ENCODE peak calls at places on chromosomes 6 and 20, in four cellular contexts. N, E, S and V are unnamed samples.

GRCh38 chr20:9093203-9093962 is 24.5 kb downstream of the PLCB4 start:
- DNase-seq in E (no peak), S (no peak), N (no peak), V (no peak)

GRCh38 chr6:163941471-163941980 is 527.0 kb downstream of the QKI start:
- DNase-seq in N (no peak), S (no peak), E (no peak), V (no peak)

GRCh38 chr6:170031096-170031471 is 259.8 kb downstream of the DLL1 start:
- DNase-seq in E (no peak), S (no peak), N (no peak), V (peak; percentile 4)

GRCh38 chr6:57147401-57147800 is 24.7 kb upstream of the BAG2 start:
- DNase-seq in E (no peak), N (no peak), S (no peak), V (no peak)

GRCh38 chr20:37290158-37290810 is 829 bp downstream of the MANBAL start:
- DNase-seq in S (no peak), N (no peak), E (no peak), V (no peak)

GRCh38 chr6:49551126-49551865 is 828 bp downstream of the C6orf141 start:
- DNase-seq in S (no peak), E (no peak), N (peak; percentile 14), V (peak; percentile 38)

GRCh38 chr6:29777319-29777718 is 50.3 kb upstream of the HLA-G start:
- DNase-seq in E (no peak), S (no peak), N (no peak), V (no peak)

GRCh38 chr20:43949741-43950618 is 35.3 kb downstream of the TOX2 start:
- DNase-seq in N (no peak), S (no peak), E (peak; percentile 23), V (no peak)

GRCh38 chr6:87830834-87831374 is 128.9 kb upstream of the AKIRIN2 start:
- DNase-seq in S (no peak), N (no peak), E (no peak), V (no peak)

GRCh38 chr6:127302728-127303675 is 36.3 kb downstream of the RNF146 start:
- DNase-seq in S (peak; percentile 25), E (peak; percentile 34), N (peak; percentile 44), V (no peak)

GRCh38 chr6:82072113-82072512 is 175.4 kb downstream of the IBTK start:
- DNase-seq in N (no peak), E (no peak), S (no peak), V (no peak)

GRCh38 chr6:79188885-79189505 is 45.5 kb downstream of the HMGN3 start:
- DNase-seq in N (no peak), E (no peak), S (no peak), V (no peak)

GRCh38 chr6:153804755-153805330 is 234.2 kb upstream of the OPRM1 start:
- DNase-seq in N (no peak), E (no peak), S (no peak), V (no peak)

GRCh38 chr6:117555262-117555849 is 47.0 kb downstream of the GOPC start:
- DNase-seq in S (no peak), N (no peak), E (no peak), V (no peak)

DNA sequence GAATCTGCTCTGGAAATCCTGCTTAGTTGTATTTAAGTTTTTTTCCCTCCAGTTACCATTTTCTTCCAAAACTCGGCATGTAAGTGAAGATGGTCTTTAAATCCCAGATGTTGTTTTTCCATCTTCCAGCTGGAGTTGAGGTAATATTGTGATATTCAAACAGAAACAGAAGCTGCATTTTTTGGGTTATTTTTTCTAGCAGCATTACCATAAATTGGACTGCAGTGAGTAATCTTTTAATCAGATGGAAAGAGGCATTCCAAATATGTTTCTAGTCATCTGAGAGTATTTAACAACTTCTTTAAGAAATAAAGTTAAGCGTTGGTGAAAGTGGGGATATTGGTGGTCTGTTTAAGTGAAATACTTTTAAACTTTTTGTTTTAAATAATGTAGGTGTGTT is 90.9 kb downstream of the TXNDC5 start:
- DNase-seq in S (no peak), E (no peak), N (no peak), V (no peak)
- TF ChIP-seq NR3C1 in S (no peak), E (no peak), N (no peak), V (no peak)

DNA sequence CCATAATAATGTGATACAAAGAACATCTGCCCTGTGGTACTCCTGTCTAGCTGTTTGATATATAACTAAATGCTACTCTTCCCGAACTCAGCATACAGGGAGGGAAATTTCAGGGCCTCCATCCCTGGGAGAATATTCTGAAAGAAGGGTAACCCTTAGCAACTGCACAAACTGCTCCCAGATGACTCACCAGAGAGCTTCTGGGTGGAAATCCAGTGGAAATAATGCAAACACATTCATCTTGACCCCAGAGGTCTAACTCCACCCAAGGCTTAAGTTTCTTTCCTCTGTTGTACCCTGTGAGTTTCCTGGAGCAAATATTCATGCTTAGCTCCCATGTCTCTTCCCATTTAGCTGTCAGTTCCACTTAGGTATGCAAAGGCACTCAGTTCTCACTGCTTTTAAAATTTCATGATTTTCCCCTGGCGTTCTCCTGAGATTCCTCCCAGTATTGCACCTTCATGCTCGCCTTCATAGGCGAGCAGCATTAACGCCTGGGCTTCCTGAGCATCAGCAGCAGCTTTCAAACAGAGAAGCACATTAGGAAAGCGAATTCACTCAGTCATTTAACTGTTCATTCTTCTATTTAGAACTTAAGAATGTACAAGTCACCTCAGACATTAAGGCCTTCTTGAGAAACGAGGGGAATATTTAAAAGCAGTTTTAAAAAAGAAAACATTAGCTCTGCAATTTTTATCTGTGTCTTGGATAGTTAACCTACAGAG is 43.8 kb upstream of the LAMA4 start:
- DNase-seq in N (peak; percentile 45), E (no peak), S (no peak), V (no peak)
- TF ChIP-seq NR3C1 in N (no peak), E (no peak), S (no peak), V (no peak)

GRCh38 chr6:33604941-33605854 is 15.9 kb upstream of the ITPR3 start:
- DNase-seq in E (no peak), N (no peak), S (no peak), V (no peak)

GRCh38 chr6:33609019-33609418 is 12.1 kb upstream of the ITPR3 start:
- DNase-seq in S (no peak), E (no peak), N (no peak), V (no peak)

GRCh38 chr6:33607784-33608161 is 13.3 kb upstream of the ITPR3 start:
- DNase-seq in S (peak; percentile 79), N (peak; percentile 51), E (peak; percentile 51), V (no peak)

GRCh38 chr6:33606642-33607041 is 14.5 kb upstream of the ITPR3 start:
- DNase-seq in N (no peak), S (no peak), E (no peak), V (no peak)

GRCh38 chr6:33607126-33607783 is 13.9 kb upstream of the ITPR3 start:
- DNase-seq in E (no peak), S (no peak), N (no peak), V (no peak)
- TF ChIP-seq NR3C1 in E (no peak), S (no peak), N (no peak), V (no peak)

GRCh38 chr6:2760882-2761842 is 4.0 kb upstream of the WRNIP1 start:
- DNase-seq in E (peak; percentile 51), S (no peak), N (no peak), V (no peak)
- TF ChIP-seq NR3C1 in E (no peak), S (no peak), N (no peak), V (no peak)